ENCODE peak calls at places on chromosomes 7 and 10, in four cellular contexts. F is HFF-Myc, D is astrocyte of the spinal cord, H is A549. S is an unnamed sample.
A peak's percentile ranks its signal among the peaks of the same experiment; 100 is the strongest.

GRCh38 chr7:125099519-125099918 is 169.9 kb upstream of the POT1 start:
- DNase-seq in F (no peak), D (no peak), H (no peak), S (no peak)

GRCh38 chr7:153943428-153944370 is 108.5 kb upstream of the DPP6 start:
- DNase-seq in F (no peak), D (no peak), H (no peak), S (no peak)

GRCh38 chr7:142420554-142421362 is 162.9 kb upstream of the PRSS58 start:
- DNase-seq in F (no peak), D (peak; percentile 50), H (peak; percentile 9), S (no peak)

GRCh38 chr7:108448777-108449576 is 7.3 kb downstream of the NRCAM start:
- DNase-seq in F (no peak), D (no peak), H (no peak), S (no peak)

GRCh38 chr7:80623465-80624252 is 14.8 kb upstream of the CD36 start:
- DNase-seq in F (no peak), D (no peak), H (no peak), S (no peak)

GRCh38 chr7:46256870-46257528 is 335.9 kb upstream of the IGFBP3 start:
- DNase-seq in F (peak; percentile 58), D (no peak), H (no peak), S (no peak)

GRCh38 chr10:29530112-29530976 is 104.4 kb downstream of the SVIL start:
- DNase-seq in F (no peak), D (no peak), H (peak; percentile 16), S (no peak)

GRCh38 chr7:52992479-52993195 is 42.8 kb upstream of the POM121L12 start:
- DNase-seq in F (no peak), D (no peak), H (no peak), S (no peak)

GRCh38 chr10:67043041-67043440 is 117.2 kb downstream of the LRRTM3 start:
- DNase-seq in F (no peak), D (no peak), H (no peak), S (no peak)

GRCh38 chr10:119452396-119452795 is 90.1 kb downstream of the RGS10 start:
- DNase-seq in F (no peak), D (no peak), H (no peak), S (no peak)

GRCh38 chr10:99560277-99561126 is 27.8 kb downstream of the NKX2-3 start:
- DNase-seq in F (peak; percentile 19), D (peak; percentile 23), H (peak; percentile 70), S (peak; percentile 36)

GRCh38 chr7:47465191-47465590 is 116.7 kb downstream of the TNS3 start:
- DNase-seq in F (no peak), D (no peak), H (no peak), S (no peak)

GRCh38 chr7:74612015-74612829 is 45.3 kb upstream of the GTF2I start:
- DNase-seq in F (no peak), D (peak; percentile 65), H (peak; percentile 55), S (no peak)

GRCh38 chr7:129517931-129518330 is 15.6 kb downstream of the SMKR1 start:
- DNase-seq in F (no peak), D (no peak), H (no peak), S (no peak)

GRCh38 chr10:44650576-44651394 is 260.4 kb upstream of the TMEM72 start:
- DNase-seq in F (no peak), D (no peak), H (no peak), S (no peak)

GRCh38 chr10:17730667-17731066 is 21.3 kb upstream of the TMEM236 start:
- DNase-seq in F (no peak), D (peak; percentile 14), H (no peak), S (no peak)

GRCh38 chr7:99833289-99833877 is 5.6 kb downstream of the CYP3A43 start:
- DNase-seq in F (no peak), D (no peak), H (no peak), S (no peak)

GRCh38 chr10:24944512-24945255 is 7.7 kb downstream of the PRTFDC1 start:
- DNase-seq in F (peak; percentile 52), D (peak; percentile 73), H (peak; percentile 79), S (peak; percentile 13)

GRCh38 chr7:45039106-45039505 is 39.1 kb downstream of the CCM2 start:
- DNase-seq in F (no peak), D (no peak), H (no peak), S (no peak)

GRCh38 chr7:16532272-16532671 is 5.6 kb downstream of the LRRC72 start:
- DNase-seq in F (no peak), D (no peak), H (no peak), S (no peak)

GRCh38 chr7:49001610-49002033 is 77.3 kb downstream of the CDC14C start:
- DNase-seq in F (no peak), D (no peak), H (peak; percentile 45), S (peak; percentile 71)

GRCh38 chr10:93715345-93715744 is 13.0 kb upstream of the FRA10AC1 start:
- DNase-seq in F (no peak), D (no peak), H (no peak), S (peak; percentile 81)

GRCh38 chr7:5695709-5696345 is 85.6 kb downstream of the RNF216 start:
- DNase-seq in F (no peak), D (peak; percentile 57), H (no peak), S (no peak)

GRCh38 chr7:5692845-5693278 is 88.6 kb downstream of the RNF216 start:
- DNase-seq in F (no peak), D (peak; percentile 66), H (peak; percentile 74), S (peak; percentile 52)

GRCh38 chr7:5693529-5693928 is 87.9 kb downstream of the RNF216 start:
- DNase-seq in F (no peak), D (peak; percentile 47), H (peak; percentile 67), S (peak; percentile 92)

GRCh38 chr7:5695037-5695708 is 86.3 kb downstream of the RNF216 start:
- DNase-seq in F (peak; percentile 70), D (peak; percentile 95), H (no peak), S (peak; percentile 94)

DNA sequence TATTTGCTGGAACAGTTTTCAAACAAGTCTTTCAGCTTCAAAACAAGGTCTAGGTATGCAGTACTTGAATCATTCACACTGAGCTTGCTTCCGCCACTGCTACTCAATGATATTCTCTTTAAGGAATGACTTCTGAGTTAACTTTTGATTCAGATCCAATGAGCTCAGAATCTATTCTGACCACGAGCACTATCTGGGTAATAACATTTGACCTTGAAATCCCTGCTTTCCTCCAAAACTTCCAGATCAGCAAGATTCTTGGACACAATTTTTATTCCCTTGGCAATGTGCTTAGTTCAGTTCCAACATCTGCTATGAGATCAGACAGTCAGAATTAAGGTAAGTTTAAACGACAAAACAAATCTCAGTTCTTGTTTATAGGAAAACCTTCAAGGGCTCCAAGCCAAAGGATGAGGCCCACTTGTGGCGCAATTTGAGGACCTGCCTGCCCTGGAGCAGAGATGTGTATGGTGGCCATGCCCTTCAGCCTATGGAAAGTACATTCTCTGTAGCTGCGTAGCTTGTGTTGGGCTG is 87.2 kb downstream of the RNF216 start:
- DNase-seq in F (peak; percentile 58), D (peak; percentile 94), H (no peak), S (peak; percentile 65)
- H3K4me3 ChIP-seq in F (no peak overlapping the region), D (no peak overlapping the region), H (no peak overlapping the region), S (peak overlapping the region; percentile 64)

GRCh38 chr10:86591436-86591835 is 62.9 kb upstream of the OPN4 start:
- DNase-seq in F (no peak), D (no peak), H (no peak), S (no peak)

GRCh38 chr10:86594535-86594934 is 59.8 kb upstream of the OPN4 start:
- DNase-seq in F (no peak), D (peak; percentile 12), H (peak; percentile 63), S (no peak)

GRCh38 chr10:86596266-86596665 is 58.1 kb upstream of the OPN4 start:
- DNase-seq in F (no peak), D (no peak), H (no peak), S (no peak)

GRCh38 chr10:86595496-86595895 is 58.9 kb upstream of the OPN4 start:
- DNase-seq in F (no peak), D (no peak), H (no peak), S (no peak)

DNA sequence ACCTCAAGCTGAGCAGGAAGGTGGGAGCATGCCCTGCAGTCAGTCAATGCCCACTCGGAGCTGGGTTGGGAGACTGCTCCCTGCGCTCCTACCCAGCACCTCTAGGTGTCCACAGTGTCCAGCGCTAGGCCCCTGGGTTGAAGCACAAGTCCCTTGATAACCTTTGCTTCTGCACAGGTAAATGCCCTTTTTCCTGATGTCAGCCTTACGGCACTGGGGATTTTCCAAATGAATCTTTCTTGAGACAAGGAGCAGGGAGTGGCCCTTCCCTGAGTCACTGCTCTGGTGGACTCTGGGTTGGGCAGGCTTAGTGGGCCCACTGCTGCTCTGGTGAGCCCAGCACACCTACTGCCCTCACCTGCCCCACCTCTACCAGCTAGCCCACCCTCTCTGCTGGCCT is 61.9 kb upstream of the OPN4 start:
- DNase-seq in F (no peak), D (no peak), H (peak; percentile 51), S (no peak)
- TF ChIP-seq CTCF in F (no peak), D (no peak), H (no peak), S (no peak)

GRCh38 chr10:11824376-11824775 is 1.2 kb downstream of the PROSER2 start:
- DNase-seq in F (no peak), D (peak; percentile 17), H (no peak), S (no peak)

GRCh38 chr10:11827006-11827405 is 3.9 kb downstream of the PROSER2 start:
- DNase-seq in F (no peak), D (no peak), H (no peak), S (no peak)

GRCh38 chr10:11827414-11827813 is 4.3 kb downstream of the PROSER2 start:
- DNase-seq in F (no peak), D (no peak), H (no peak), S (no peak)

GRCh38 chr10:11824825-11825224 is 1.7 kb downstream of the PROSER2 start:
- DNase-seq in F (no peak), D (no peak), H (no peak), S (no peak)

DNA sequence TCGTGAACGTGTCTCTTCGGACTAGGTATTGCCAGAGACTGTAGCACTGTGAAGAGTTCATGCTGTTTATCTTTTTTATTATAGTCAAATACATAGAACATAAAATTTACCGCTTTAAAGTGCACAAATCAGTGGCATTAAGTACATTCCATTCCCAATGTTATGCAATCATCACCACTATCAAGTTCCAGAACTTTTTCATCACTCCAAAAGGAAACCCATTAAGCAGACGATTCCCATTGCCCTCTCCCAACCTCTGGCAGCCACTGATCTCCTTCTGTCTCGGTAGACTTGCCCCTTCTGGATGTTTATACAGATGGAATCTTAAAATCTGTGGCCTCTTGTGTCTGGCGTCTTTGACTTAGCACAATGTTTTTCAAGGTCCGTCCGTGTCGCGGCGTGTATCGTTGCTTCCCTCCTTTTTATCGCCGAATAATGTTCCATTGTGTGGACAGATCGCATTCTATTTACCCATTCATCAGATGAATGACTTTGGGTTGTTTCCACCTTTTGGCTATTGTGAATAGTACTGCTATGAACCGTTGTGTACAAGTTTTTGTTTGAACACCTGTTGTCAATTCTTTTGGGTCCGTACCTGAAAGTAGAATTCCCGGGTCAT is 2.7 kb downstream of the PROSER2 start:
- DNase-seq in F (no peak), D (no peak), H (no peak), S (no peak)
- H3K4me3 ChIP-seq in F (no peak overlapping the region), D (no peak overlapping the region), H (no peak overlapping the region), S (no peak overlapping the region)

DNA sequence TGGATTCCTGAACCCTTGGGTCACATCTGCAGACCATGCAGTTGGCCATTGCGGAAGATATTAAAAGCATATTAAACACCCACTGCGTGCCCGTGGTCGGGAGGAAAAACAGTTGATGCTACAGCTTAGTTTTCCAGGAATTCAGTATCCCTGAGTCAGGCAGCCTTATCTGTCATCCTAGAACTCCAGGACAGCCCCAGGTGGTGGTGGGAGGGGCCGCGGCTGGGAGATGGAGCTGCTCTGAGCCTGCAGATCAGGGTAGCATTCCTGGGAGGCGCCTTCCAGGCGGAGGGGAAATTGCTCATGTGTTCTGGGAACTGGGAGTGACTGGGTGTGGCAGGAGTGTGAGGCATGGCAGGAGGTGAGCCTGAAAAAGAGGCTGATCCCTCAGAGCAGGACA is 222.9 kb upstream of the SH2B2 start:
- DNase-seq in F (peak; percentile 59), D (peak; percentile 62), H (peak; percentile 86), S (no peak)
- TF ChIP-seq CTCF in F (no peak), D (no peak), H (no peak), S (no peak)